ENCODE peak calls at places on chromosomes 3 and 15, in six cellular contexts. J, X, A, S, I and H are unnamed samples.

GRCh38 chr3:140023616-140024530 is 88.9 kb downstream of the CLSTN2 start:
- DNase-seq in S (peak; percentile 72), A (no peak), J (no peak), X (peak; percentile 28), I (peak; percentile 66), H (no peak)

GRCh38 chr3:139557041-139557440 is 17.5 kb upstream of the RBP1 start:
- DNase-seq in I (no peak), A (no peak), X (no peak), J (no peak), S (no peak), H (no peak)

GRCh38 chr3:47427866-47428265 is 47.0 kb downstream of the PTPN23 start:
- DNase-seq in S (no peak), J (no peak), I (no peak), A (no peak), X (no peak), H (no peak)

GRCh38 chr3:119669906-119670570 is 7.2 kb downstream of the COX17 start:
- DNase-seq in I (no peak), S (no peak), X (no peak), A (no peak), J (no peak), H (no peak)

GRCh38 chr15:47870956-47871625 is 153.8 kb downstream of the SEMA6D start:
- DNase-seq in I (no peak), J (no peak), X (no peak), A (no peak), S (no peak), H (peak; percentile 82)

GRCh38 chr15:62769604-62770003 is 272.9 kb upstream of the TPM1 start:
- DNase-seq in A (no peak), J (no peak), X (no peak), S (no peak), I (no peak), H (peak; percentile 85)

GRCh38 chr3:66489577-66489976 is 11.2 kb downstream of the LRIG1 start:
- DNase-seq in I (no peak), A (no peak), S (no peak), X (no peak), J (no peak), H (no peak)

GRCh38 chr3:55180936-55181535 is 253.2 kb upstream of the LRTM1 start:
- DNase-seq in S (no peak), A (no peak), I (no peak), J (peak; percentile 50), X (no peak), H (peak; percentile 61)

GRCh38 chr15:89419370-89419984 is 76.9 kb downstream of the RHCG start:
- DNase-seq in A (no peak), I (no peak), X (peak; percentile 40), J (peak; percentile 95), S (no peak), H (no peak)

GRCh38 chr15:82692171-82692570 is 17.5 kb downstream of the AP3B2 start:
- DNase-seq in X (no peak), I (no peak), A (no peak), S (no peak), J (no peak), H (no peak)

GRCh38 chr3:171269557-171269956 is 190.6 kb downstream of the TNIK start:
- DNase-seq in X (no peak), A (no peak), S (no peak), I (no peak), J (no peak), H (no peak)

DNA sequence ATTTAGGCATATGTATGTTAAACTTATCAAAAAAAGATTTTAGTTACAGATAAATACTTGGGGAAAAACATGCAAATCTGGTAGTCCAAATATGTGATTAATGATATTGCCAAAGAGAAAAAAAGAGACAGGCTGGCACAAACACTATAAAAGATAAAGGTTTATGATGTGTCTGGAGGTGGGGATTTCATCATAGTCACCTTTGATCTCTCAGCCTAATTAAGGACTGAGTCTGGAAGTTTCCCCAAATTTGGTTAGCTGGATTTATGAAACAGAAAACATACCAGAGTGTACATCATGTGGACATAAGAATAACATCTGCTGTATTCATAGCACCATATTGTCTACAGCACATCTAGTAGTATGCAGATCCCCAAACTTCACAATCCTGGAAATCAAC is 157.0 kb downstream of the FGF12 start:
- DNase-seq in I (no peak), J (no peak), X (no peak), S (no peak), A (no peak), H (no peak)
- H3K4me3 ChIP-seq in I (no peak overlapping the region), J (no peak overlapping the region), X (peak overlapping the region; percentile 55), S (no peak overlapping the region), A (no peak overlapping the region), H (no peak overlapping the region)

DNA sequence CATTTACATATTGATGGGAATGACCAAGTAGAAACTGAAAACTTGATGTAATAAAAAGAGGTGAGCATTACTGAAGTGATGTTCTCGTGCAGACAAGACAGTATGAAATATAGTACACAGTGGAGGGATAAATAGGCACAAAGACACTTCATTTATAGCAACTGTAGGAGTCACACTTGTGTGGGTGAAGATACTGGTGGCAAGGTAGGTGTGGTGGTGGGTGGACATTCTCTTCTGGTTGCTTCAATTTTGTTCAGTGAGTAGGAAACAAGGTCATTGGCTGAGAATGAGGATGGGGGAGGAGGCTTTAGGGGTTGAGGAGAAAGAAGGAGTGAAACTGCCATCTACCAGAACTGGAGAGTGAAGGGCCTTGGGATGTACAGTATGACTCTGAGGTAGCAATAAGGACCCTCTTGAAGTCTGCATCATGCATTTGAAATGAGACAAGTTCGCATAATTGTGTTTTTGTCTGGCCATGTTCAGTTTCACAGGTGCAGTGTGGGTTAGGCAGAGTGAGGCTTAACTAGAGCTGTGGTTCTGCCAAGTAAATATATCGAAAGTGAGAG is 6.6 kb downstream of the CPNE9 start:
- DNase-seq in X (no peak), S (no peak), A (no peak), I (no peak), J (no peak), H (no peak)
- TF ChIP-seq CTCF in X (no peak), S (no peak), A (no peak), I (no peak), J (no peak), H (no peak)

DNA sequence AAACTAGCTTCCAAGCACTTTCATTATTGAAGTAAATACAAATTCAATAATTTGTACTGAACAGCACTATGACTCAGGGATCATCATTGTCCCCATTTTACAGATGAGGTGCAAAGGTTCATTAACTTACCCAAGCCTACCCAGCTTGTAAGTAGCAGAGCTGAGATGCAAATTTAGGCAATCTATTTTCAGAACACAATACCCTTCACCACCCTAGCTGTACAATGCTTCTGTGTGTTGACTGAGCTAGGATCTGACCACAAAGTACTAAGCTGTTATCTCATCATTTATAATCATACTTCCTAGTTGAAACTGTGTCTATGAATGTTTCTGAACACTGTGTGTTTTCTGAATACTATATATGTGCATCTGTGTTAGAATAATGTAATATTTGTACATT is 3.2 kb upstream of the ILDR1 start:
- DNase-seq in J (no peak), A (no peak), X (no peak), S (no peak), I (no peak), H (no peak)
- H3K4me3 ChIP-seq in J (no peak overlapping the region), A (no peak overlapping the region), X (no peak overlapping the region), S (no peak overlapping the region), I (no peak overlapping the region), H (no peak overlapping the region)

GRCh38 chr15:80915462-80915861 is 74.2 kb downstream of the MESD start:
- DNase-seq in A (no peak), J (peak; percentile 58), S (no peak), X (no peak), I (no peak), H (no peak)
- TF ChIP-seq CTCF in A (no peak), J (peak; percentile 55), S (no peak), X (no peak), I (no peak), H (no peak)

GRCh38 chr3:111765136-111765535 is 93.9 kb upstream of the PHLDB2 start:
- DNase-seq in I (no peak), S (no peak), J (no peak), A (no peak), X (no peak), H (no peak)
- H3K4me3 ChIP-seq in I (no peak overlapping the region), S (no peak overlapping the region), J (no peak overlapping the region), A (no peak overlapping the region), X (no peak overlapping the region), H (no peak overlapping the region)

GRCh38 chr3:124558898-124559649 is 171.2 kb upstream of the UMPS start:
- DNase-seq in A (peak; percentile 92), J (no peak), X (peak; percentile 68), S (peak; percentile 87), I (peak; percentile 88), H (peak; percentile 94)

GRCh38 chr3:124562769-124563168 is 167.5 kb upstream of the UMPS start:
- DNase-seq in J (no peak), I (no peak), A (no peak), S (no peak), X (no peak), H (no peak)

GRCh38 chr3:124560406-124561215 is 169.6 kb upstream of the UMPS start:
- DNase-seq in S (no peak), J (no peak), I (no peak), X (no peak), A (no peak), H (no peak)

GRCh38 chr3:124557433-124558232 is 172.6 kb upstream of the UMPS start:
- DNase-seq in A (peak; percentile 33), J (no peak), X (no peak), I (no peak), S (no peak), H (peak; percentile 52)

GRCh38 chr3:124559650-124560405 is 170.4 kb upstream of the UMPS start:
- DNase-seq in S (peak; percentile 75), A (peak; percentile 74), X (peak; percentile 54), J (peak; percentile 84), I (peak; percentile 88), H (peak; percentile 86)
- TF ChIP-seq CTCF in S (peak; percentile 72), A (peak; percentile 70), X (peak; percentile 91), J (peak; percentile 53), I (no peak), H (peak; percentile 95)

GRCh38 chr3:188303823-188304222 is 149.9 kb downstream of the LPP start:
- DNase-seq in I (no peak), J (no peak), A (no peak), X (no peak), S (no peak), H (no peak)

GRCh38 chr3:188301147-188301546 is 147.2 kb downstream of the LPP start:
- DNase-seq in J (no peak), X (no peak), A (no peak), S (no peak), I (no peak), H (no peak)

GRCh38 chr3:188303286-188303799 is 149.4 kb downstream of the LPP start:
- DNase-seq in X (no peak), S (no peak), I (no peak), J (no peak), A (no peak), H (no peak)

GRCh38 chr3:188306435-188306980 is 152.6 kb downstream of the LPP start:
- DNase-seq in J (no peak), I (no peak), S (no peak), A (no peak), X (no peak), H (no peak)

DNA sequence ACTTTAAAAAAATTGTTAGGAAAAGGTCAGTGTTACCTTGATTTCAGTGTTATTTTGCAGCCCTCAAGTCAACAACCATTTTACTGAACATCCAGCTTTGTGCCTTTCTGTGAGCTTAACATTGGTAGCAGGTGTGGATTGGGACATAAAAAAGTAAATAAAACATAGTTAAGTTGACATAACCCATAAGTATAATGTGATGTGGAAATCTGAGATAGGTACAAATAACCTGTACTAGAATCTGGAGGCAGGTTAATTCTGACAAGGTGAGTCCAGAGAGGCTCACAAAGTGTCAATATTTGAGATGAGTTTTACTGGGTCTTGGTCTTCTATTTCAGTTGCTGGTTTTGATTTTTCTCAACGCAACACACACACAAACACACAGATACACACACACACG is 151.3 kb downstream of the LPP start:
- DNase-seq in S (no peak), I (no peak), X (no peak), J (no peak), A (no peak), H (no peak)
- H3K4me3 ChIP-seq in S (no peak overlapping the region), I (no peak overlapping the region), X (no peak overlapping the region), J (no peak overlapping the region), A (no peak overlapping the region), H (no peak overlapping the region)